ENCODE peak calls at places on chromosomes 6 and 20, in ten cellular contexts. W, K, Q, T, F, X, U, E, D and B are unnamed samples.

GRCh38 chr20:50475879-50476292 is 34.3 kb upstream of the PTPN1 start:
- DNase-seq in W (peak), K (peak), Q (peak), T (no peak), F (no peak), X (no peak), U (no peak), E (no peak), D (peak), B (no peak)

GRCh38 chr20:41321003-41321402 is 3.5 kb upstream of the ZHX3 start:
- DNase-seq in W (no peak), K (no peak), Q (no peak), T (no peak), F (no peak), X (no peak), U (no peak), E (no peak), D (no peak), B (no peak)

GRCh38 chr20:62860924-62861691 is 514 bp downstream of the TCFL5 start:
- DNase-seq in W (no peak), K (no peak), Q (no peak), T (peak), F (no peak), X (peak), U (peak), E (no peak), D (no peak), B (peak)

GRCh38 chr6:169899481-169900145 is 148.2 kb downstream of the ERMARD start:
- DNase-seq in W (no peak), K (no peak), Q (no peak), T (no peak), F (no peak), X (peak), U (no peak), E (no peak), D (no peak), B (no peak)

GRCh38 chr6:137493218-137494038 is 766 bp downstream of the OLIG3 start:
- DNase-seq in W (no peak), K (no peak), Q (no peak), T (no peak), F (no peak), X (peak), U (no peak), E (no peak), D (peak), B (peak)

GRCh38 chr6:10412165-10412947 is 2.5 kb downstream of the TFAP2A start:
- DNase-seq in W (peak), K (peak), Q (peak), T (peak), F (no peak), X (peak), U (peak), E (no peak), D (peak), B (peak)

GRCh38 chr6:136405410-136406029 is 115.9 kb upstream of the BCLAF1 start:
- DNase-seq in W (peak), K (no peak), Q (no peak), T (no peak), F (no peak), X (no peak), U (no peak), E (no peak), D (peak), B (no peak)

GRCh38 chr6:135018961-135019360 is 35.7 kb downstream of the HBS1L start:
- DNase-seq in W (no peak), K (no peak), Q (no peak), T (no peak), F (no peak), X (no peak), U (no peak), E (no peak), D (no peak), B (no peak)

GRCh38 chr6:124924333-124924759 is 37.9 kb upstream of the RNF217 start:
- DNase-seq in W (peak), K (peak), Q (peak), T (no peak), F (no peak), X (no peak), U (no peak), E (no peak), D (no peak), B (no peak)

GRCh38 chr6:89073840-89074239 is 6.7 kb upstream of the PNRC1 start:
- DNase-seq in W (no peak), K (no peak), Q (no peak), T (no peak), F (no peak), X (no peak), U (no peak), E (no peak), D (no peak), B (no peak)

GRCh38 chr6:69918766-69919165 is 52.4 kb downstream of the COL19A1 start:
- DNase-seq in W (no peak), K (peak), Q (no peak), T (no peak), F (no peak), X (no peak), U (no peak), E (no peak), D (no peak), B (no peak)

GRCh38 chr6:151391471-151392428 is at the start of gene ZBTB2:
- DNase-seq in W (peak), K (peak), Q (peak), T (peak), F (peak), X (peak), U (peak), E (peak), D (peak), B (peak)

GRCh38 chr20:40714109-40714508 is 25.1 kb upstream of the MAFB start:
- DNase-seq in W (no peak), K (no peak), Q (no peak), T (no peak), F (no peak), X (no peak), U (no peak), E (no peak), D (no peak), B (peak)

GRCh38 chr6:40717411-40718057 is 130.4 kb upstream of the LRFN2 start:
- DNase-seq in W (no peak), K (no peak), Q (no peak), T (no peak), F (no peak), X (no peak), U (no peak), E (no peak), D (no peak), B (no peak)

GRCh38 chr6:80769101-80769500 is 662.6 kb downstream of the BCKDHB start:
- DNase-seq in W (peak), K (peak), Q (peak), T (no peak), F (no peak), X (no peak), U (no peak), E (no peak), D (no peak), B (no peak)

GRCh38 chr20:62959101-62959971 is 6.8 kb downstream of the SLC17A9 start:
- DNase-seq in W (no peak), K (no peak), Q (no peak), T (no peak), F (no peak), X (no peak), U (no peak), E (no peak), D (no peak), B (no peak)

GRCh38 chr6:15280023-15280422 is 34.2 kb downstream of the JARID2 start:
- DNase-seq in W (peak), K (peak), Q (peak), T (no peak), F (no peak), X (no peak), U (no peak), E (no peak), D (no peak), B (no peak)

GRCh38 chr6:150297327-150298028 is 71.3 kb upstream of the IYD start:
- DNase-seq in W (peak), K (peak), Q (peak), T (no peak), F (no peak), X (no peak), U (no peak), E (no peak), D (no peak), B (no peak)

GRCh38 chr6:53611342-53611741 is 54.2 kb downstream of the KLHL31 start:
- DNase-seq in W (peak), K (peak), Q (no peak), T (no peak), F (no peak), X (no peak), U (no peak), E (no peak), D (no peak), B (no peak)

GRCh38 chr6:6230286-6230685 is 90.2 kb downstream of the F13A1 start:
- DNase-seq in W (no peak), K (no peak), Q (no peak), T (peak), F (no peak), X (peak), U (no peak), E (no peak), D (no peak), B (no peak)

GRCh38 chr6:33706136-33706725 is 5.3 kb downstream of the UQCC2 start:
- DNase-seq in W (no peak), K (no peak), Q (no peak), T (no peak), F (no peak), X (no peak), U (no peak), E (no peak), D (peak), B (no peak)

GRCh38 chr6:101386982-101387381 is 6.5 kb upstream of the GRIK2 start:
- DNase-seq in W (no peak), K (no peak), Q (no peak), T (no peak), F (no peak), X (peak), U (no peak), E (no peak), D (no peak), B (no peak)

GRCh38 chr6:120357447-120357846 is 976.8 kb downstream of the TBC1D32 start:
- DNase-seq in W (no peak), K (no peak), Q (no peak), T (no peak), F (no peak), X (no peak), U (no peak), E (no peak), D (no peak), B (no peak)

GRCh38 chr6:128981716-128982115 is 98.8 kb downstream of the LAMA2 start:
- DNase-seq in W (no peak), K (no peak), Q (no peak), T (no peak), F (no peak), X (no peak), U (no peak), E (no peak), D (no peak), B (no peak)

GRCh38 chr6:157514659-157515496 is 133.9 kb downstream of the ZDHHC14 start:
- DNase-seq in W (peak), K (peak), Q (peak), T (no peak), F (no peak), X (no peak), U (no peak), E (no peak), D (no peak), B (no peak)

GRCh38 chr20:13464702-13465101 is 174.0 kb downstream of the TASP1 start:
- DNase-seq in W (no peak), K (peak), Q (no peak), T (no peak), F (no peak), X (no peak), U (no peak), E (no peak), D (no peak), B (no peak)

GRCh38 chr6:16974729-16975359 is 127.0 kb upstream of the STMND1 start:
- DNase-seq in W (peak), K (no peak), Q (no peak), T (no peak), F (no peak), X (no peak), U (no peak), E (no peak), D (no peak), B (no peak)

GRCh38 chr20:62309198-62309944 is 6.6 kb downstream of the ADRM1 start:
- DNase-seq in W (no peak), K (no peak), Q (no peak), T (no peak), F (no peak), X (no peak), U (no peak), E (no peak), D (no peak), B (no peak)

GRCh38 chr6:147251072-147251471 is 46.9 kb downstream of the STXBP5 start:
- DNase-seq in W (no peak), K (no peak), Q (no peak), T (no peak), F (no peak), X (no peak), U (no peak), E (no peak), D (no peak), B (no peak)

GRCh38 chr6:56959938-56960337 is 5.0 kb downstream of the BEND6 start:
- DNase-seq in W (peak), K (peak), Q (peak), T (no peak), F (no peak), X (no peak), U (no peak), E (no peak), D (no peak), B (no peak)

GRCh38 chr20:63431944-63432343 is 40.5 kb downstream of the KCNQ2 start:
- DNase-seq in W (no peak), K (no peak), Q (no peak), T (no peak), F (no peak), X (peak), U (no peak), E (no peak), D (no peak), B (no peak)

GRCh38 chr20:52340036-52340634 is 148.6 kb upstream of the ZFP64 start:
- DNase-seq in W (peak), K (no peak), Q (no peak), T (no peak), F (no peak), X (peak), U (no peak), E (no peak), D (no peak), B (no peak)

GRCh38 chr6:40056865-40057264 is 122.6 kb upstream of the MOCS1 start:
- DNase-seq in W (no peak), K (no peak), Q (no peak), T (no peak), F (no peak), X (no peak), U (no peak), E (no peak), D (no peak), B (no peak)

GRCh38 chr6:75396005-75396800 is 97.4 kb downstream of the FILIP1 start:
- DNase-seq in W (no peak), K (no peak), Q (no peak), T (no peak), F (no peak), X (no peak), U (no peak), E (no peak), D (no peak), B (no peak)

GRCh38 chr6:72522735-72523141 is 99.1 kb upstream of the KCNQ5 start:
- DNase-seq in W (no peak), K (no peak), Q (no peak), T (peak), F (no peak), X (peak), U (no peak), E (no peak), D (no peak), B (no peak)

GRCh38 chr20:32966382-32966781 is 37.9 kb downstream of the SUN5 start:
- DNase-seq in W (no peak), K (no peak), Q (no peak), T (no peak), F (no peak), X (no peak), U (no peak), E (no peak), D (no peak), B (peak)

GRCh38 chr6:2713473-2714358 is 37.0 kb downstream of the MYLK4 start:
- DNase-seq in W (no peak), K (peak), Q (no peak), T (no peak), F (no peak), X (no peak), U (no peak), E (no peak), D (no peak), B (no peak)

DNA sequence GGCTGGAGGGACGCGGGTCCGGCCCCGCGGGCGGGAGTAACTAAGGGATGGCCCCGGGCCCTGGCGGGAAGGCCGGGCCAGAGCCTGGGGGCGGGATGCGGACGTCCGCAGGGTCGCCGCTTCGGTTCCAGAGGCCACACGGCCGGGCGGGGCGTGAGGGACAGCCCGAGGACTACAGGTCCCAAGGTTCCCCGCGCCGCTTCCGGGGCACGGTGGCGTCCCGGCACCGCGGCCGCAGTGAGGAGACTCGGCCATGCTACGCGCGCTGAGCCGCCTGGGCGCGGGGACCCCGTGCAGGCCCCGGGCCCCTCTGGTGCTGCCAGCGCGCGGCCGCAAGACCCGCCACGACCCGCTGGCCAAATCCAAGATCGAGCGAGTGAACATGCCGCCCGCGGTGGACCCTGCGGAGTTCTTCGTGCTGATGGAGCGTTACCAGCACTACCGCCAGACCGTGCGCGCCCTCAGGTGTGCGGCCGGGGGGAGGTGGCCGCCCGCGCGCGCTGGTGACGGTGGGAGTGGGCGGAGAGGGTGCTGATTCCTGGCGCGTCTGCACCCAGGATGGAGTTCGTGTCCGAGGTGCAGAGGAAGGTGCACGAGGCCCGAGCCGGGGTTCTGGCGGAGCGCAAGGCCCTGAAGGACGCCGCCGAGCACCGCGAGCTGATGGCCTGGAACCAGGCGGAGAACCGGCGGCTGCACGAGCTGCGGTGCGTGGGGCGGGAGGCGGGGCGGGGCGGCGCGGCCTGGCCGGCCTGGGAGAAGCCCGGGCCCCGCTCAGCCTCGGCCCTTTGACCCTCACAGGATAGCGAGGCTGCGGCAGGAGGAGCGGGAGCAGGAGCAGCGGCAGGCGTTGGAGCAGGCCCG is at the start of gene MRPS26:
- DNase-seq in W (peak), K (peak), Q (peak), T (peak), F (peak), X (peak), U (peak), E (peak), D (peak), B (peak)
- TF ChIP-seq CTCF in W (no peak), K (no peak), Q (no peak), T (no peak), F (no peak), X (no peak), U (no peak), E (no peak), D (no peak), B (no peak)

DNA sequence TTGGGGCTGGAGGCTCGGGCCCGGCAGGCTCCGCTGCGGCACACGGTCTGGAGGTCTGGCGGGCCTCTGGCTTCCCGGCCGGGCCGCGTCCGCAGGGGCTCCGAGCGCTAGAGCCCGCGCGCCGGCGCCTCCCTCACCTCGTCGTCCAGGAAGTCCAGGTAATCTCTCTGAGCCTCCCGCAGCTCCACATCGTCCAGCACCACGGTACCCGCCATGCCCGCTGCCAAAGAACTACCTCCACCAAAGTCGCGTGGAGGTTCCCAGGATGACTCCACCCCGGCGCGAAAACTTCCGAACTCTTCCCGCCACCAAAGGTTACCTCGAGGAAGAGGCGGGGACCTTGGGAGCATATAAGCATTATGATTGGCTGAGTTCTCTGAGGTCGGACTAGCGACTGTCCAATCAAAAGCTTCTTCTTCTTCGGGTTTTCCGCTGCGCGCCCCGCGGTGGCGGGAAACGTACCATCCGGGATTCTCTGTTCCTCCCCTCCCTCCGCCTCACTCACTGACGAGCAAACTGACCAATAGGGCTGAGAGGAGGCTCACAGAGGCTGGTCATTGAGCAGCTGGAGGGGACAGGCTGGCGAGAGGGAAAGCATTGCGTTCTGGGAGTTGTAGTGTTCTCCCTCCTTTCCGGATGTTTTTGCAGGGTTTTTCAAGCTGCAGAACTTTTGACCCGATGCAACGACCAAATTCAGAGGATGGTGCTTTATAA is at the start of gene MCM3:
- DNase-seq in W (peak), K (peak), Q (peak), T (peak), F (peak), X (peak), U (peak), E (peak), D (peak), B (peak)
- TF ChIP-seq CTCF in W (no peak), K (no peak), Q (no peak), T (no peak), F (peak), X (no peak), U (no peak), E (no peak), D (peak), B (no peak)

GRCh38 chr6:8432614-8433013 is 2.7 kb downstream of the SLC35B3 start:
- DNase-seq in W (no peak), K (peak), Q (no peak), T (no peak), F (no peak), X (no peak), U (no peak), E (no peak), D (no peak), B (no peak)

GRCh38 chr6:8434727-8435092 is 635 bp downstream of the SLC35B3 start:
- DNase-seq in W (no peak), K (no peak), Q (peak), T (peak), F (no peak), X (no peak), U (no peak), E (no peak), D (no peak), B (peak)

GRCh38 chr6:8435093-8435844 is at the start of gene SLC35B3:
- DNase-seq in W (peak), K (peak), Q (peak), T (peak), F (peak), X (peak), U (peak), E (peak), D (peak), B (peak)

GRCh38 chr6:8435845-8436168 is 462 bp upstream of the SLC35B3 start:
- DNase-seq in W (no peak), K (no peak), Q (no peak), T (no peak), F (no peak), X (no peak), U (no peak), E (no peak), D (no peak), B (no peak)

GRCh38 chr6:8429821-8430220 is 5.5 kb downstream of the SLC35B3 start:
- DNase-seq in W (no peak), K (no peak), Q (no peak), T (no peak), F (no peak), X (no peak), U (no peak), E (no peak), D (no peak), B (no peak)
- TF ChIP-seq CTCF in W (no peak), K (no peak), Q (no peak), T (no peak), F (no peak), X (no peak), U (no peak), E (no peak), D (no peak), B (no peak)

GRCh38 chr20:59770851-59771250 is 162.6 kb downstream of the SYCP2 start:
- DNase-seq in W (no peak), K (no peak), Q (no peak), T (no peak), F (no peak), X (no peak), U (no peak), E (no peak), D (no peak), B (no peak)

GRCh38 chr20:59767656-59768055 is 163.3 kb downstream of the PHACTR3 start:
- DNase-seq in W (no peak), K (no peak), Q (no peak), T (no peak), F (no peak), X (no peak), U (no peak), E (no peak), D (no peak), B (no peak)

GRCh38 chr20:59771506-59772372 is 161.7 kb downstream of the SYCP2 start:
- DNase-seq in W (no peak), K (no peak), Q (no peak), T (no peak), F (peak), X (peak), U (no peak), E (no peak), D (no peak), B (no peak)

GRCh38 chr20:59772373-59772705 is 161.1 kb downstream of the SYCP2 start:
- DNase-seq in W (no peak), K (no peak), Q (no peak), T (no peak), F (no peak), X (no peak), U (no peak), E (no peak), D (no peak), B (no peak)

GRCh38 chr20:59770270-59770669 is 163.2 kb downstream of the SYCP2 start:
- DNase-seq in W (no peak), K (no peak), Q (no peak), T (no peak), F (no peak), X (peak), U (no peak), E (no peak), D (no peak), B (no peak)
- TF ChIP-seq CTCF in W (no peak), K (peak), Q (no peak), T (peak), F (peak), X (peak), U (peak), E (no peak), D (no peak), B (peak)